ENCODE peak calls at places on chromosomes 12 and 14, in six cellular contexts. Y, E, S, B, L and X are unnamed samples.

GRCh38 chr12:85440273-85440672 is 160.3 kb downstream of the ALX1 start:
- DNase-seq in Y (no peak), E (no peak), S (no peak), B (no peak), L (no peak), X (no peak)

GRCh38 chr12:1707051-1707450 is 16.2 kb downstream of the ADIPOR2 start:
- DNase-seq in Y (no peak), E (no peak), S (no peak), B (no peak), L (no peak), X (no peak)

GRCh38 chr12:67637718-67638117 is 10.8 kb upstream of the DYRK2 start:
- DNase-seq in Y (no peak), E (no peak), S (no peak), B (no peak), L (no peak), X (no peak)

GRCh38 chr14:89327771-89328212 is 89.2 kb downstream of the FOXN3 start:
- DNase-seq in Y (no peak), E (no peak), S (no peak), B (no peak), L (no peak), X (no peak)

GRCh38 chr12:45730842-45731336 is 1.4 kb downstream of the ARID2 start:
- DNase-seq in Y (no peak), E (no peak), S (no peak), B (no peak), L (peak), X (no peak)

GRCh38 chr14:51889851-51890250 is 29.4 kb downstream of the GNG2 start:
- DNase-seq in Y (no peak), E (no peak), S (no peak), B (no peak), L (no peak), X (no peak)

GRCh38 chr14:91138511-91139359 is 24.9 kb downstream of the DGLUCY start:
- DNase-seq in Y (no peak), E (peak), S (no peak), B (no peak), L (peak), X (no peak)

GRCh38 chr12:39467432-39467870 is 24.5 kb upstream of the KIF21A start:
- DNase-seq in Y (no peak), E (no peak), S (no peak), B (no peak), L (no peak), X (no peak)

GRCh38 chr12:130014485-130014807 is 110.6 kb upstream of the TMEM132D start:
- DNase-seq in Y (no peak), E (no peak), S (no peak), B (no peak), L (no peak), X (no peak)

GRCh38 chr14:61973981-61974380 is 211.8 kb downstream of the SNAPC1 start:
- DNase-seq in Y (no peak), E (no peak), S (no peak), B (no peak), L (no peak), X (no peak)

GRCh38 chr14:56064513-56064912 is 53.7 kb upstream of the PELI2 start:
- DNase-seq in Y (no peak), E (no peak), S (no peak), B (no peak), L (no peak), X (no peak)

GRCh38 chr12:79706156-79706555 is 15.4 kb upstream of the PAWR start:
- DNase-seq in Y (no peak), E (no peak), S (no peak), B (no peak), L (no peak), X (no peak)

GRCh38 chr12:92467886-92468285 is 234.9 kb upstream of the PLEKHG7 start:
- DNase-seq in Y (no peak), E (no peak), S (no peak), B (no peak), L (no peak), X (no peak)
- TF ChIP-seq POLR2A in Y (no peak), E (no peak), S (no peak), B (no peak), L (no peak), X (no peak)

DNA sequence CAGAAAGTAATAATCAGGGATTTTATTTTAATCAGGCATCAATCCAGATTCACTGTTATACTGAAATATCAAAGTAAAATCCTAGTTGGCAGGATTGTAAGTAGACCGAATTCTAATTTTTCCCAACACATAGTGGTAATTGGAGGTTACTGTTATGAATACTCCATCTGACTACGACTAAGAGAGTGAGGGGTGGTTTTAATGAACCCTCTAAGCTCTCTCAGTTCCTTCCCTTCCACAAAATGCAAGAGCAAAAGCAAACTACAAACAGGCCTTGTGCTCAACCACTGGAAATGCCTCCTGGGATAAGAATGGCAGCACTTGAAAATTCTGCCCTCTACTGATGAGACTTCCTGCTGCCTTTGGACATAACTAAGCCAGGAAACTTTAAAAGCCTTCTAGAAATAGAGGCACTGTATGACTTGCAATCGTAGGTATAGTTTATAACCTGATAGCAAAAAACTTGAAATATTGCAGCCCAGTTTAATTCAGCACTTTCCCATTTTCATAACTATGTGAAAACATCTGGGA is 184.8 kb downstream of the SLC16A7 start:
- DNase-seq in Y (no peak), E (no peak), S (no peak), B (no peak), L (peak), X (no peak)
- TF ChIP-seq CTCF in Y (peak), E (no peak), S (peak), B (no peak), L (peak), X (no peak)

GRCh38 chr12:116298578-116298977 is 21.1 kb upstream of the MED13L start:
- DNase-seq in Y (no peak), E (no peak), S (no peak), B (no peak), L (no peak), X (no peak)

GRCh38 chr12:116294464-116295002 is 17.0 kb upstream of the MED13L start:
- DNase-seq in Y (no peak), E (no peak), S (no peak), B (no peak), L (no peak), X (no peak)

GRCh38 chr12:116297224-116297834 is 19.8 kb upstream of the MED13L start:
- DNase-seq in Y (no peak), E (no peak), S (no peak), B (no peak), L (no peak), X (no peak)

GRCh38 chr12:116293687-116294463 is 16.4 kb upstream of the MED13L start:
- DNase-seq in Y (no peak), E (no peak), S (no peak), B (no peak), L (no peak), X (no peak)

DNA sequence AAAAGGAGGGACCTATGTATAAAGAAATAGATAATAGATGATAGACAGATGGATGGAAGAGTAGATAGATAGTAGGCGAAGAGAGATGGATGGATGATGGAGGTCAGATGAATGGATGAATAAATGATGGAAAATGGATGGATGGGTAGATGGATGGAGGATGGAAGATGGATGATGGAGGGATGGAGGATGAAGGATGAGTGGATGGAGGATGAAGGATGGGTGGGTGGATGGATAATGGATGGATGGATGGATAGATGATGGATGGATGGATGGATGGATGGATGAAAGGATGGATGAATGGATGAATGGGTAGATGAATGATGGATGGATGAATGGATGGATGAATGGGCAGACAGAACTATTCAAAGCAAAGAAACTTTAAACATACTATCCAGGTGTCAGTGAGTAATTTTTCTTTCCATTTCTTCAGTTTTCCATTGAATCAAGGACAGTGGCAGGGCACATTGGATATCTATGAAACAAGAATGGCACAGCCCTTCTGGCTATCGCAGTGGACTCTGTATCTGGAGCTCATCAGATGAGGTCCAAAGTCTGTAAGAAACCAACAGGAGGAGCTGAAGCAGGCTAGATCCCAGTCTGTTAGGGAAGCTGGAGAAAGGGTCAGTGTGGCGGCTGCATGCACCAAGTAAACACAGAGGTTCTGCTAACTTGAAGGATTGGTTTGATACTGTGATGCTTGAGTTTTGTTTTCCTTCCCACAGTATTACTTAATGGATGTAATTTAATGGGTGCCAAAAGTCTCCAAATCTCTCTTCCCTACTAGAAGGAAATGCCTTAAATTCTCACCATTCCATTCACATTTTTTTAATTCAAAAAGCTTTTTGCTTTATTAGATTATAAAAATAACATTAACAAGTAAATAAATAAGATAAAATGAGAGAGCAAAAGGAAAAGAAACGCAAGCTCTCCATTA is 18.1 kb upstream of the MED13L start:
- DNase-seq in Y (no peak), E (no peak), S (no peak), B (no peak), L (no peak), X (no peak)
- TF ChIP-seq POLR2A in Y (no peak), E (no peak), S (no peak), B (no peak), L (no peak), X (no peak)

DNA sequence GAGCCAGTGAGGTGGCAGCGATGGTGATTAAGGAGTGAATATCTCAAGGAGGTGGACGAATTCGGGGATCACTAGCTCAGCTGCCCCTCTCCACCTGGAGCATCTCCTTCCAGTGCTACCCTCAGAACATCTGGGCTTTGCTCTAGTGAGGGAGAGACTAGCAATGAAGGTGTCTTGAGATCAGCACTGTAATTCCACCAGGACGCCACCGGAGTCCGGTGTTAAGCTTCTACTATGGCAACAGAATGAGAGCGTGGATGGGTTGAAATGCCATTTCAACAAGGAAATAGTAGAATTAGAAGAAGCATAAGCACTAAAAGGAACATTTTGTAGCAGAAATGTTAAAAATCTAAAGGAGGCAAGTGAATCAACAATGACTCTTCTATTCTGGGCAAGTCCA is 61.1 kb downstream of the NTF3 start:
- DNase-seq in Y (no peak), E (no peak), S (no peak), B (no peak), L (no peak), X (no peak)
- TF ChIP-seq CTCF in Y (no peak), E (no peak), S (no peak), B (no peak), L (no peak), X (no peak)

GRCh38 chr12:123747309-123747708 is 14.8 kb upstream of the DNAH10 start:
- DNase-seq in Y (no peak), E (no peak), S (no peak), B (no peak), L (no peak), X (no peak)

GRCh38 chr12:123744836-123745235 is 17.3 kb upstream of the DNAH10 start:
- DNase-seq in Y (no peak), E (no peak), S (no peak), B (no peak), L (no peak), X (peak)

GRCh38 chr12:123741937-123742572 is 20.0 kb upstream of the DNAH10 start:
- DNase-seq in Y (no peak), E (no peak), S (no peak), B (no peak), L (no peak), X (no peak)

GRCh38 chr12:123748171-123748570 is 13.9 kb upstream of the DNAH10 start:
- DNase-seq in Y (no peak), E (no peak), S (no peak), B (no peak), L (no peak), X (no peak)

GRCh38 chr12:123743002-123743401 is 19.1 kb upstream of the DNAH10 start:
- DNase-seq in Y (no peak), E (no peak), S (no peak), B (no peak), L (no peak), X (no peak)
- TF ChIP-seq POLR2A in Y (no peak), E (no peak), S (no peak), B (no peak), L (no peak), X (no peak)

GRCh38 chr12:124375141-124375788 is 80.4 kb downstream of the RFLNA start:
- DNase-seq in Y (no peak), E (no peak), S (no peak), B (no peak), L (no peak), X (no peak)
- TF ChIP-seq CTCF in Y (no peak), E (peak), S (no peak), B (no peak), L (peak), X (no peak)

GRCh38 chr12:83527700-83528281 is 841.1 kb downstream of the TMTC2 start:
- DNase-seq in Y (no peak), E (no peak), S (no peak), B (no peak), L (no peak), X (no peak)
- TF ChIP-seq POLR2A in Y (no peak), E (no peak), S (no peak), B (no peak), L (no peak), X (no peak)

DNA sequence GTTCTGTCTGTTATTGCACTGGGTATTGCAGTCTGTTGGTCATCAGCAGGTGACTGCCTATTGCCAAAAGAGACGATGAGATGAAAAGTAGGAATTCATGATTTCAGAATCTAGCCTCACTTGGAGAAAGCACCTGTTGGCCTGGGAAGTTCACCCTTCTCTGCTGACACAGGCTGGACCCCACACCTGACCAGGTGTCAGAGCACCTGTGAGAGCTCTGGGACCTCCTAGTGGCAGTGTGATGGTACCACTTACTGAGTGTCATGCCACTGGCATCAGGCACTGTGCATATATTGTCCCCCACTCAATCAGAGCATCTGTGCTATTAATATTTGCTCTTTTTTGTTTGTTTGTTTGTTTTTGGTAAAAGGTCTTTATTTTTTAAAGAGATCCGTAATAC is 68.0 kb downstream of the RASSF3 start:
- DNase-seq in Y (no peak), E (no peak), S (no peak), B (no peak), L (no peak), X (no peak)
- TF ChIP-seq CTCF in Y (no peak), E (no peak), S (no peak), B (no peak), L (peak), X (no peak)